ENCODE peak calls at places on chromosomes 12 and 14, in eight cellular contexts. R, P, J, L, G, B, K and S are unnamed samples.

GRCh38 chr12:45577844-45578399 is 151.6 kb upstream of the ARID2 start:
- DNase-seq in R (no peak), P (no peak), J (peak), L (no peak), G (no peak), B (peak), K (no peak), S (no peak)

GRCh38 chr14:65824285-65824977 is 411.9 kb downstream of the FUT8 start:
- DNase-seq in R (peak), P (peak), J (peak), L (peak), G (peak), B (peak), K (peak), S (peak)

GRCh38 chr14:47269788-47270492 is 405.5 kb downstream of the MDGA2 start:
- DNase-seq in R (no peak), P (no peak), J (peak), L (no peak), G (no peak), B (peak), K (no peak), S (peak)

GRCh38 chr14:54901380-54902142 is 1.1 kb downstream of the GCH1 start:
- DNase-seq in R (peak), P (peak), J (no peak), L (no peak), G (no peak), B (no peak), K (no peak), S (no peak)

GRCh38 chr14:60092516-60092915 is 793 bp downstream of the PCNX4 start:
- DNase-seq in R (peak), P (no peak), J (peak), L (peak), G (peak), B (peak), K (peak), S (peak)

GRCh38 chr14:69077841-69078240 is 75.1 kb downstream of the DCAF5 start:
- DNase-seq in R (no peak), P (no peak), J (peak), L (peak), G (peak), B (peak), K (no peak), S (peak)

GRCh38 chr14:87805315-87805723 is 187.7 kb downstream of the GALC start:
- DNase-seq in R (peak), P (peak), J (peak), L (no peak), G (peak), B (peak), K (peak), S (peak)

GRCh38 chr14:34623506-34623905 is 6.4 kb downstream of the SNX6 start:
- DNase-seq in R (no peak), P (no peak), J (no peak), L (peak), G (no peak), B (no peak), K (no peak), S (no peak)

GRCh38 chr12:45130881-45131281 is 80.0 kb upstream of the DBX2 start:
- DNase-seq in R (peak), P (no peak), J (peak), L (peak), G (peak), B (peak), K (peak), S (peak)

GRCh38 chr12:26843306-26843705 is 10.3 kb upstream of the ITPR2 start:
- DNase-seq in R (no peak), P (no peak), J (no peak), L (no peak), G (no peak), B (no peak), K (no peak), S (no peak)

GRCh38 chr12:75657866-75658265 is 146.5 kb upstream of the KRR1 start:
- DNase-seq in R (no peak), P (no peak), J (no peak), L (no peak), G (no peak), B (peak), K (no peak), S (no peak)

GRCh38 chr12:113161415-113162016 is 12.0 kb downstream of the CFAP73 start:
- DNase-seq in R (peak), P (no peak), J (no peak), L (no peak), G (no peak), B (no peak), K (peak), S (peak)

GRCh38 chr12:124379938-124380754 is 85.3 kb downstream of the RFLNA start:
- DNase-seq in R (no peak), P (no peak), J (peak), L (peak), G (peak), B (peak), K (peak), S (peak)

GRCh38 chr12:56931474-56931978 is 2.7 kb downstream of the SDR9C7 start:
- DNase-seq in R (no peak), P (no peak), J (peak), L (peak), G (peak), B (peak), K (no peak), S (peak)

GRCh38 chr12:99442758-99443157 is 204.8 kb upstream of the GARIN6 start:
- DNase-seq in R (no peak), P (no peak), J (no peak), L (no peak), G (no peak), B (no peak), K (no peak), S (no peak)

GRCh38 chr12:51307655-51308593 is 16.1 kb downstream of the BIN2 start:
- DNase-seq in R (no peak), P (no peak), J (peak), L (peak), G (peak), B (peak), K (no peak), S (peak)

GRCh38 chr14:103121161-103121845 is 2.0 kb upstream of the TNFAIP2 start:
- DNase-seq in R (no peak), P (no peak), J (peak), L (no peak), G (no peak), B (no peak), K (no peak), S (no peak)

GRCh38 chr14:45492876-45493275 is 239.9 kb upstream of the MIS18BP1 start:
- DNase-seq in R (no peak), P (no peak), J (no peak), L (no peak), G (no peak), B (no peak), K (no peak), S (no peak)

GRCh38 chr14:54676822-54677708 is 110.1 kb downstream of the SAMD4A start:
- DNase-seq in R (no peak), P (no peak), J (peak), L (peak), G (peak), B (peak), K (no peak), S (peak)

GRCh38 chr12:31736472-31736871 is 7.7 kb upstream of the AMN1 start:
- DNase-seq in R (no peak), P (peak), J (peak), L (peak), G (peak), B (peak), K (no peak), S (peak)

GRCh38 chr12:57864811-57865751 is 18.6 kb upstream of the CTDSP2 start:
- DNase-seq in R (peak), P (peak), J (peak), L (peak), G (peak), B (peak), K (peak), S (peak)

GRCh38 chr12:111068281-111068680 is 147.9 kb upstream of the MYL2 start:
- DNase-seq in R (no peak), P (peak), J (no peak), L (no peak), G (no peak), B (no peak), K (no peak), S (no peak)

GRCh38 chr12:63294327-63294632 is 143.3 kb upstream of the AVPR1A start:
- DNase-seq in R (no peak), P (no peak), J (peak), L (peak), G (peak), B (peak), K (no peak), S (peak)

GRCh38 chr12:132327351-132328171 is 1.8 kb downstream of the GALNT9 start:
- DNase-seq in R (no peak), P (peak), J (peak), L (peak), G (peak), B (peak), K (no peak), S (peak)

GRCh38 chr12:111807232-111807631 is 34.8 kb upstream of the MAPKAPK5 start:
- DNase-seq in R (no peak), P (no peak), J (no peak), L (no peak), G (no peak), B (no peak), K (no peak), S (no peak)

GRCh38 chr12:90621927-90622326 is 333.0 kb downstream of the CCER1 start:
- DNase-seq in R (no peak), P (no peak), J (peak), L (peak), G (no peak), B (peak), K (no peak), S (peak)

GRCh38 chr14:70027785-70028428 is 148.7 kb downstream of the SMOC1 start:
- DNase-seq in R (peak), P (peak), J (peak), L (peak), G (peak), B (peak), K (peak), S (peak)

GRCh38 chr14:42130809-42131208 is 524.1 kb downstream of the LRFN5 start:
- DNase-seq in R (no peak), P (no peak), J (no peak), L (no peak), G (no peak), B (peak), K (no peak), S (no peak)

GRCh38 chr14:78153069-78153351 is 17.2 kb upstream of the NRXN3 start:
- DNase-seq in R (no peak), P (no peak), J (peak), L (peak), G (no peak), B (peak), K (no peak), S (peak)

GRCh38 chr14:100155881-100156645 is 3.4 kb downstream of the DEGS2 start:
- DNase-seq in R (no peak), P (no peak), J (no peak), L (no peak), G (no peak), B (no peak), K (no peak), S (no peak)

GRCh38 chr12:95060951-95061350 is 12.5 kb downstream of the NR2C1 start:
- DNase-seq in R (no peak), P (no peak), J (no peak), L (no peak), G (no peak), B (no peak), K (no peak), S (no peak)

GRCh38 chr12:71955946-71956345 is 17.3 kb downstream of the TPH2 start:
- DNase-seq in R (no peak), P (no peak), J (peak), L (peak), G (peak), B (peak), K (no peak), S (peak)

GRCh38 chr12:64943686-64944085 is 119.2 kb downstream of the TBC1D30 start:
- DNase-seq in R (no peak), P (no peak), J (peak), L (no peak), G (no peak), B (peak), K (no peak), S (peak)

GRCh38 chr14:100416921-100417451 is 93.8 kb downstream of the SLC25A47 start:
- DNase-seq in R (no peak), P (no peak), J (no peak), L (peak), G (peak), B (peak), K (no peak), S (peak)

GRCh38 chr12:27751386-27752047 is 28.5 kb upstream of the KLHL42 start:
- DNase-seq in R (no peak), P (peak), J (no peak), L (no peak), G (no peak), B (no peak), K (no peak), S (no peak)

GRCh38 chr14:65137648-65138317 is 35.5 kb upstream of the MAX start:
- DNase-seq in R (no peak), P (no peak), J (peak), L (peak), G (no peak), B (peak), K (no peak), S (peak)

GRCh38 chr12:50923361-50924130 is 28.8 kb upstream of the HIGD1C start:
- DNase-seq in R (no peak), P (no peak), J (no peak), L (no peak), G (no peak), B (peak), K (no peak), S (no peak)

GRCh38 chr12:53695148-53696138 is 19.6 kb upstream of the ATP5MC2 start:
- DNase-seq in R (peak), P (no peak), J (peak), L (peak), G (peak), B (peak), K (peak), S (peak)

GRCh38 chr12:122161682-122162081 is 12.3 kb downstream of the IL31 start:
- DNase-seq in R (no peak), P (no peak), J (no peak), L (no peak), G (no peak), B (no peak), K (no peak), S (no peak)

GRCh38 chr12:122160761-122161160 is 13.3 kb downstream of the IL31 start:
- DNase-seq in R (no peak), P (no peak), J (no peak), L (no peak), G (no peak), B (no peak), K (no peak), S (no peak)

GRCh38 chr12:122162976-122163375 is 11.0 kb downstream of the IL31 start:
- DNase-seq in R (no peak), P (no peak), J (no peak), L (no peak), G (no peak), B (no peak), K (no peak), S (no peak)

GRCh38 chr12:122158700-122159285 is 15.2 kb downstream of the IL31 start:
- DNase-seq in R (no peak), P (no peak), J (no peak), L (no peak), G (no peak), B (no peak), K (no peak), S (no peak)

DNA sequence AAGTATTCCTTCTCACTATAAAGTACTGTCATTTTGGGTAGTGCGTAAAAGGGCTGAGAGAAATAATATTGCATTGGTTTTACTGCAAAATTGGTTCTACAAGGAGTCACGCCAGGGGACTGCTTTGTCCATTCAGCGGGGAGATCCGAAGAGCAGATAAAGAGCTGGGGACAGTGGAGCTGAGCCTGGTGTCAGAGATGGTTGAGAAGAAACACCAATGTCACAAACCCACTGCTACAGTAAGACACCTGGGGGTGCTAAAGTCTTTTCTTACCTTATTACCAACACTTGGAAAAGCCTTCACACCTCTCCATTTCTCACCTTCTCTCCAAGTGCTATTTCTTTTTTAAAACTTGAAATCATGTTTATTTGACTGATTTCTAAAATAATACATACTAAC is 14.1 kb downstream of the IL31 start:
- DNase-seq in R (no peak), P (no peak), J (no peak), L (no peak), G (no peak), B (no peak), K (no peak), S (no peak)
- TF ChIP-seq CTCF in R (no peak), P (no peak), J (no peak), L (no peak), G (peak), B (no peak), K (no peak), S (no peak)

DNA sequence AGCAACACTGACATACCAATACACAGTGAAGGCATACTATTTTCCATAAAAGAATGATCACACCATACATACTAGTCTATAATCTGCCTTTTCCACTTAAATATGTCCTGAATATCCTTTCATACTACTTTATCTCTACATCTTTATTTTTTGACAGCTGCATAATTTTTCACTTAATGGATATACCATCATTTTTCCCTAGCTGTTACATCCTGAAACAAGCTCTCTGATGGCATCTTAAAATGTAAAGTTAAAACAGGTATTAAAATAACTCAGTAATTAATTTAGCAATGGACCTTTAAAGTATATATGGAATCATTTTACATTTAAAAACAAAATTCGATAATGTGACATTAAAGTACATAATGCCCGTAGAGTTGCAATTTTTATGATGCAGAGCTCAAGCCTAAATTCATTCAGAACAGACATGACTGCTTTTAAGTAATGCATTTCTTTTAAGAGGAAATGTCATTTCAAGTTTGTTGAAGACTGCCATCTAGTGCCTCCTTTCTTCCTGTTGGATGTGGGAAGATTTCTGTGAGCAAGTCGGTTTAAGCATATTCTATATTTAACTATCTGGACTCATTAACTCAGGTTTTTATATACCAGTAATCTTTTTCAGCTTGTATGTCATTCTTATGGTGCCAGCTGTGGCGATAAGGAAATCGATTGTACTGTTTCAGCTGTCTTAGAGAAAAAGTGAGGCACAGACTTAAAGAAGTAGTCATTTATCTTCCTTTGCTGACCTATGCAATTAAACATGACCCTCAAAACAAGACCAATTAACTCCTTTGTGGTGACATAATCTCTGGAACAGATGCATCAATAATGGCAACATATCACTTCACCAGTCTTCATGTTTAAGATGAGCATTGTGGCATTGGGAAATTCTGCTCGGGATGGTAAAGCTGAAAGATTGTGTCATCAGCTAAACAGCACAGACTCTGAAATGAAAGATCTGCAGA is 20.3 kb downstream of the PRICKLE1 start:
- DNase-seq in R (peak), P (no peak), J (peak), L (peak), G (peak), B (peak), K (no peak), S (peak)
- TF ChIP-seq CTCF in R (peak), P (no peak), J (peak), L (peak), G (peak), B (peak), K (no peak), S (peak)

GRCh38 chr14:90677484-90678045 is 138.7 kb downstream of the TTC7B start:
- DNase-seq in R (no peak), P (no peak), J (peak), L (peak), G (peak), B (peak), K (no peak), S (peak)
- TF ChIP-seq CTCF in R (no peak), P (no peak), J (no peak), L (no peak), G (no peak), B (no peak), K (no peak), S (no peak)

GRCh38 chr12:67217647-67218046 is 51.5 kb upstream of the CAND1 start:
- DNase-seq in R (no peak), P (no peak), J (no peak), L (no peak), G (no peak), B (no peak), K (no peak), S (no peak)

GRCh38 chr12:67222302-67222701 is 46.9 kb upstream of the CAND1 start:
- DNase-seq in R (no peak), P (no peak), J (peak), L (peak), G (peak), B (peak), K (peak), S (peak)

GRCh38 chr12:67223225-67223624 is 45.9 kb upstream of the CAND1 start:
- DNase-seq in R (no peak), P (no peak), J (no peak), L (no peak), G (no peak), B (no peak), K (no peak), S (no peak)

DNA sequence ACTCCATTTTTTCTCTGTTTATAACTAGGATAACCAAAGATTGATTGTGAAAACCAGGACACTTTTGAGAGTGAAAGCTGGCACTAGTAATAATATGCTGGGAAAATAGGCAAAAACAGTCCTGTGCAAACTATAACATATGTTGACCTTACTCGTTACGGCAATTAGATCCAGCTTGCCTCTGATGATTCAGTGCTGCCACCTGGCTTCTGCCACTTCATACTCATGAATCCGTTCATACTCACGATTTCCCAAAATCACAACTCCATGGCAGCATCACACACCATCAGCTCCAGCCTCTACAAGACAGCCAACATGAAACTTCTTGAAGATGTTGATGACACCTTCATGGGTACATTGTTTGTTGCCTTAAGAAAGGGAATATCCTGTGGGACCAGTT is 49.1 kb upstream of the CAND1 start:
- DNase-seq in R (no peak), P (no peak), J (no peak), L (no peak), G (no peak), B (no peak), K (peak), S (no peak)
- TF ChIP-seq CTCF in R (no peak), P (no peak), J (peak), L (no peak), G (no peak), B (no peak), K (no peak), S (peak)

GRCh38 chr14:104135121-104135903 is 3.1 kb upstream of the KIF26A start:
- DNase-seq in R (no peak), P (peak), J (peak), L (no peak), G (no peak), B (no peak), K (peak), S (no peak)
- TF ChIP-seq CTCF in R (no peak), P (no peak), J (peak), L (peak), G (peak), B (no peak), K (peak), S (peak)

DNA sequence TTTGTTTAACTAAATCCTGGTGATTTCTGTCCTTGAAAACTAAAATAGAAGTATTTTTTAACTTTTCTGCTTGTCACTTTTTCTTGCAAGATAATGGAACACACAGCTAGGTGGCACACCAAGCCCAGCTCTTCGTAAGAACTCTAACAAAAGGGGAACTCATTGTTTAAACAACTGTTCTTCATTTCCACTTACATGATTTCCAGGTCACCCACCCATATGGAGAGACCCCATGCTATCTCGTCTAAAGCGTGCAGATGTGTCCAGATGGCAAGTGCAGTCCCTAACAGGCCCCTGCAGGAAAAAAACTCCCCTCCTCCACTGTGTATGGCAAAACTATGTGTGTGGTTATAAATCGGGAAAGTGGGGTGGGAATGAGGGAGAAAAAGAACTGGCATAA is 43.3 kb upstream of the NT5DC3 start:
- DNase-seq in R (peak), P (peak), J (peak), L (peak), G (peak), B (peak), K (no peak), S (peak)
- TF ChIP-seq CTCF in R (peak), P (peak), J (peak), L (peak), G (peak), B (peak), K (no peak), S (peak)